ENCODE peak calls at places on chromosomes 12 and 14, in four cellular contexts. G is neural progenitor cell, Y is prostate gland, L is fibroblast of lung. N is an unnamed sample.

GRCh38 chr12:25950329-25951115 is 8.0 kb upstream of the RASSF8 start:
- DNase-seq in L (no peak), Y (no peak), G (no peak), N (no peak)

GRCh38 chr12:133203344-133204263 is 22.3 kb downstream of the ZNF268 start:
- DNase-seq in Y (no peak), L (peak; percentile 31), G (no peak), N (no peak)

GRCh38 chr12:122022393-122023338 is 982 bp downstream of the BCL7A start:
- DNase-seq in L (no peak), G (peak; percentile 79), Y (no peak), N (no peak)

GRCh38 chr12:7542813-7543212 is 39.2 kb upstream of the CD163 start:
- DNase-seq in Y (no peak), L (peak; percentile 38), G (no peak), N (no peak)

GRCh38 chr14:32531942-32532341 is 202.8 kb downstream of the AKAP6 start:
- DNase-seq in Y (no peak), L (no peak), G (no peak), N (no peak)

GRCh38 chr14:101862177-101862576 is 100.7 kb downstream of the PPP2R5C start:
- DNase-seq in G (no peak), Y (no peak), L (peak; percentile 8), N (no peak)

GRCh38 chr12:52691076-52691764 is 11.0 kb upstream of the KRT1 start:
- DNase-seq in G (peak; percentile 70), L (no peak), Y (no peak), N (no peak)

GRCh38 chr12:67648306-67649164 is at the start of gene DYRK2:
- DNase-seq in Y (peak; percentile 75), G (peak; percentile 92), L (peak; percentile 72), N (peak; percentile 64)

GRCh38 chr14:32578181-32578580 is 249.1 kb downstream of the AKAP6 start:
- DNase-seq in L (no peak), G (no peak), Y (no peak), N (no peak)

GRCh38 chr14:89855961-89856360 is 98.6 kb downstream of the EFCAB11 start:
- DNase-seq in G (no peak), Y (no peak), L (peak; percentile 87), N (no peak)

GRCh38 chr14:41830679-41831078 is 224.0 kb downstream of the LRFN5 start:
- DNase-seq in G (no peak), Y (no peak), L (peak; percentile 96), N (no peak)

GRCh38 chr12:110741795-110742717 is 635 bp downstream of the PPP1CC start:
- DNase-seq in L (peak; percentile 42), Y (no peak), G (peak; percentile 79), N (peak; percentile 32)

GRCh38 chr12:124745891-124746570 is 117.6 kb downstream of the SCARB1 start:
- DNase-seq in L (peak; percentile 93), G (peak; percentile 94), Y (peak; percentile 92), N (peak; percentile 86)
- H3K4me1 ChIP-seq in L (peaks cover 2% of the 10 kb centered on the region), G (no peaks in the 10 kb centered on the region), Y (peaks cover 12% of the 10 kb centered on the region), N (peaks cover 8% of the 10 kb centered on the region)

GRCh38 chr14:106666341-106666740 is 1140.0 kb downstream of the TMEM121 start:
- DNase-seq in L (no peak), Y (no peak), G (no peak), N (no peak)
- H3K9me3 ChIP-seq in L (no peaks in the 10 kb centered on the region), Y (no peaks in the 10 kb centered on the region), G (peaks cover 25% of the 10 kb centered on the region), N (no peaks in the 10 kb centered on the region)

GRCh38 chr14:36363704-36364103 is 43.3 kb upstream of the MBIP start:
- DNase-seq in G (no peak), Y (no peak), L (no peak), N (no peak)

GRCh38 chr14:36362648-36363047 is 42.2 kb upstream of the MBIP start:
- DNase-seq in L (no peak), G (no peak), Y (no peak), N (no peak)

GRCh38 chr14:36361210-36361853 is 40.9 kb upstream of the MBIP start:
- DNase-seq in Y (no peak), G (no peak), L (no peak), N (no peak)

GRCh38 chr14:36367985-36368774 is 47.7 kb upstream of the MBIP start:
- DNase-seq in L (no peak), G (no peak), Y (no peak), N (no peak)

DNA sequence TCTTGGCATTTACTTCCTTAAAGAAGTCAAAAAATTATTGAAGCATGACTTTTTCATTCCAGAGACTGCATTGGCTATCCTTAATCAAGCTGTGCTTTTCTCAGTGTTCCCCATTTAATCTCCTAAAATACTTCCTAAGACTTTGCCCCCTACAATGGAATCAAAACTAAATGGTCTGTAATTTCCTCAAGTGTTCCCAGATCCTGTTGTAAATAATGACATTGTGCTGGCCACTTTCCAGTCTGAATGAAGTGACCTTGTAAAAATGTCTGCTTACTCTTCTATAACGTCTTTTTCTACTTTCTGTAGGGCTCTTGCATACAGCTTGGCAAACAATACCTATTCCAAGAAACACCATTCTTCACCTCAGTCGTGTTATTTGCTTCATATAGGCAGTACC is 45.3 kb upstream of the MBIP start:
- DNase-seq in G (no peak), L (no peak), Y (no peak), N (no peak)
- H3K4me1 ChIP-seq in G (peaks cover 11% of the 10 kb centered on the region), L (no peaks in the 10 kb centered on the region), Y (no peaks in the 10 kb centered on the region), N (no peaks in the 10 kb centered on the region)

GRCh38 chr12:68958337-68958736 is 25.4 kb upstream of the CPM start:
- DNase-seq in Y (no peak), G (no peak), L (no peak), N (no peak)
- H3K9me3 ChIP-seq in Y (no peaks in the 10 kb centered on the region), G (no peaks in the 10 kb centered on the region), L (no peaks in the 10 kb centered on the region), N (peaks cover 9% of the 10 kb centered on the region)

N was measured in HAP-1.